ENCODE peak calls at places on chromosomes 3 and 15, in nine cellular contexts. L is OCI-LY7, G is Peyer's patch, V is choroid plexus epithelial cell, P is retinal pigment epithelial cell, F is H9, X is esophagus squamous epithelium, C is GM06990, T is right atrium auricular region. Q is an unnamed sample.

GRCh38 chr3:197507081-197507480 is 48.7 kb downstream of the BDH1 start:
- DNase-seq in G (no peak), X (no peak), T (no peak), P (no peak), C (no peak), F (no peak), V (no peak), L (no peak), Q (no peak)

GRCh38 chr3:159252772-159253384 is 451.0 kb downstream of the MFSD1 start:
- DNase-seq in P (no peak), C (no peak), G (no peak), V (peak; percentile 86), T (no peak), X (no peak), L (peak; percentile 43), F (no peak), Q (peak; percentile 57)

GRCh38 chr3:23129817-23130216 is 73.3 kb upstream of the UBE2E2 start:
- DNase-seq in G (no peak), F (no peak), V (peak; percentile 55), T (no peak), C (no peak), P (no peak), X (no peak), L (no peak), Q (peak; percentile 58)

GRCh38 chr3:183324083-183324482 is 71.0 kb downstream of the B3GNT5 start:
- DNase-seq in L (no peak), X (no peak), P (no peak), V (no peak), F (no peak), G (no peak), C (no peak), T (no peak), Q (no peak)

GRCh38 chr3:128619146-128619890 is 31.3 kb downstream of the RPN1 start:
- DNase-seq in V (peak; percentile 90), C (no peak), T (no peak), F (no peak), L (no peak), G (no peak), X (no peak), P (peak; percentile 34), Q (peak; percentile 90)

GRCh38 chr15:80503319-80503952 is 99.3 kb downstream of the ARNT2 start:
- DNase-seq in X (no peak), P (no peak), L (no peak), F (peak; percentile 6), G (no peak), T (no peak), C (no peak), V (peak; percentile 58), Q (no peak)

GRCh38 chr3:42875325-42876151 is at the start of gene CYP8B1:
- DNase-seq in P (no peak), T (no peak), G (no peak), V (no peak), X (no peak), F (no peak), C (no peak), L (no peak), Q (no peak)

GRCh38 chr15:63992300-63992699 is 54.0 kb downstream of the DAPK2 start:
- DNase-seq in V (no peak), L (peak; percentile 68), G (no peak), X (no peak), P (no peak), T (no peak), C (no peak), F (no peak), Q (no peak)

GRCh38 chr3:148790841-148791240 is 36.8 kb upstream of the CPB1 start:
- DNase-seq in F (no peak), V (peak; percentile 54), T (no peak), G (no peak), C (no peak), P (peak; percentile 82), X (no peak), L (no peak), Q (no peak)

GRCh38 chr15:62469874-62470688 is 305.0 kb upstream of the C2CD4B start:
- DNase-seq in F (peak; percentile 59), G (no peak), X (no peak), C (no peak), V (peak; percentile 36), T (peak; percentile 92), P (peak; percentile 84), L (no peak), Q (peak; percentile 89)

GRCh38 chr3:52052831-52053306 is 3.5 kb downstream of the DUSP7 start:
- DNase-seq in C (peak; percentile 20), X (peak; percentile 23), L (peak; percentile 16), V (peak; percentile 78), T (peak; percentile 94), P (peak; percentile 43), F (peak; percentile 87), G (peak; percentile 66), Q (peak; percentile 85)

GRCh38 chr15:48416301-48416700 is 85.1 kb downstream of the DUT start:
- DNase-seq in T (no peak), F (no peak), C (no peak), X (no peak), L (no peak), V (no peak), P (no peak), G (no peak), Q (no peak)

GRCh38 chr3:153038779-153039178 is 123.2 kb upstream of the RAP2B start:
- DNase-seq in P (no peak), G (peak; percentile 53), C (no peak), X (no peak), V (peak; percentile 29), F (no peak), T (no peak), L (no peak), Q (no peak)

GRCh38 chr3:17852217-17852616 is 109.8 kb upstream of the TBC1D5 start:
- DNase-seq in P (no peak), T (no peak), L (no peak), V (no peak), X (no peak), G (no peak), F (no peak), C (peak; percentile 8), Q (no peak)

GRCh38 chr15:74620636-74621545 is 5.3 kb downstream of the CLK3 start:
- DNase-seq in F (peak; percentile 90), G (peak; percentile 78), X (no peak), T (no peak), P (no peak), C (peak; percentile 49), V (peak; percentile 79), L (peak; percentile 82), Q (peak; percentile 68)

DNA sequence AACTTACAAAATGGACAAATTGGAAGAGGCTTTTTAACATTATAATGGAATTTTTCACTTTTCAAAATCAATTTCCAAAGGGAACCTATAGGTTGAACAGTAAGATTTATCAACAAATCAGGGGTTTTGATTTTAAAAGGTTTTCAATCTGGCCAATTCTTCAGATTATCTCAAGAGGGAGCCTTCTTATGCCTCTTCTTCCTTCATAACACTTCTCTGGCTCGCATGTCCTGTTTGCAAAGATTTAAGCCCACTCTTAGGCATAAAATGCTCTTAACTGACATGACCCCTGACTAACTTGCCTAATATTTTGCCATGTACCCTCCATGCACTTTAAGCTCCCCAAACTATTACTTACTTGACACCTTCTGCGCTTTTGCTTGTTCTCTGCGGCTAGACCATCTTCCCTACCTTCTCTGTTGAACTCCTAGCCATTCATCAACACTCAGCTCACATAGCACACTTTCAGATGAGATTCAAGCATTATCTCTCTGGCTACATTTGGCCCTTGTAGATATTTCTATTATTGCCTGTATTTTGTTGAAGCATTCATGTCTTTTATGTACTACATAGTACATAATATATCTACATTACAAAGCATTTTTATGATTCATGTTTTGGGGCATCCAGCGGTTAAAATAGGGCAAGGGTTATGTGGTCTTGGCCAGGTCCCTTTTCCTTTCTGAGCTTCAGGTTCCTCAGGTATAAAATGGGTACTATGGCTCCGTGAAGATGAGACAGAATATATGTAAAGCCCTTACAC is 1.0 kb upstream of the ARIH1 start:
- DNase-seq in C (no peak), X (no peak), T (no peak), G (no peak), F (no peak), V (peak; percentile 69), L (peak; percentile 29), P (no peak), Q (no peak)
- TF ChIP-seq CTCF in C (peak; percentile 8), X (no peak), T (peak; percentile 14), G (no peak), F (no peak), V (peak; percentile 52), L (no peak), P (peak; percentile 20), Q (no peak)

DNA sequence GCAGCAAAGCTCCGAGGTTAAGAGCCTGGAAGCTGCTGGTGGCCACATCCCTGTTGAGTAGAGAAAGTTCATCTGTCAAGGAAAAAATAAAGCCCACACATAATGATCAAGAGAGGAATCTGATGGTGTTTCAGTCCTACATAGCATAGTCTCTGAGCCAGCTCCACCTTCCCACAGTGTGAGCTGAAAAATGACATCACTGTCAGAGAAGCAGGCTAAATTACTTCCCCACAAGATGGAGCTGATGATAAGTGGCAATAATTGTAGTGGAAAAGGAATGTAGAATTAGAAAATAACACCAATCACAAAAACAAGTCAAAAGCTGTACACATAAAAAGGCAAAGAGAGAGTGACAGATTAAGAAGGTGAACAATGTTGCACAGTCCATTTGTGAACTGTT is 84.5 kb downstream of the AQP9 start:
- DNase-seq in X (no peak), P (peak; percentile 33), G (no peak), F (no peak), T (no peak), V (peak; percentile 49), C (no peak), L (no peak), Q (peak; percentile 34)
- TF ChIP-seq CTCF in X (no peak), P (peak; percentile 23), G (no peak), F (no peak), T (no peak), V (no peak), C (no peak), L (no peak), Q (peak; percentile 40)

GRCh38 chr15:88610756-88611231 is 10.3 kb upstream of the AEN start:
- DNase-seq in C (no peak), P (no peak), F (peak; percentile 64), X (no peak), G (no peak), V (no peak), L (peak; percentile 37), T (no peak), Q (peak; percentile 51)
- TF ChIP-seq CTCF in C (peak; percentile 26), P (peak; percentile 24), F (peak; percentile 54), X (no peak), G (no peak), V (peak; percentile 24), L (peak; percentile 30), T (no peak), Q (peak; percentile 58)

DNA sequence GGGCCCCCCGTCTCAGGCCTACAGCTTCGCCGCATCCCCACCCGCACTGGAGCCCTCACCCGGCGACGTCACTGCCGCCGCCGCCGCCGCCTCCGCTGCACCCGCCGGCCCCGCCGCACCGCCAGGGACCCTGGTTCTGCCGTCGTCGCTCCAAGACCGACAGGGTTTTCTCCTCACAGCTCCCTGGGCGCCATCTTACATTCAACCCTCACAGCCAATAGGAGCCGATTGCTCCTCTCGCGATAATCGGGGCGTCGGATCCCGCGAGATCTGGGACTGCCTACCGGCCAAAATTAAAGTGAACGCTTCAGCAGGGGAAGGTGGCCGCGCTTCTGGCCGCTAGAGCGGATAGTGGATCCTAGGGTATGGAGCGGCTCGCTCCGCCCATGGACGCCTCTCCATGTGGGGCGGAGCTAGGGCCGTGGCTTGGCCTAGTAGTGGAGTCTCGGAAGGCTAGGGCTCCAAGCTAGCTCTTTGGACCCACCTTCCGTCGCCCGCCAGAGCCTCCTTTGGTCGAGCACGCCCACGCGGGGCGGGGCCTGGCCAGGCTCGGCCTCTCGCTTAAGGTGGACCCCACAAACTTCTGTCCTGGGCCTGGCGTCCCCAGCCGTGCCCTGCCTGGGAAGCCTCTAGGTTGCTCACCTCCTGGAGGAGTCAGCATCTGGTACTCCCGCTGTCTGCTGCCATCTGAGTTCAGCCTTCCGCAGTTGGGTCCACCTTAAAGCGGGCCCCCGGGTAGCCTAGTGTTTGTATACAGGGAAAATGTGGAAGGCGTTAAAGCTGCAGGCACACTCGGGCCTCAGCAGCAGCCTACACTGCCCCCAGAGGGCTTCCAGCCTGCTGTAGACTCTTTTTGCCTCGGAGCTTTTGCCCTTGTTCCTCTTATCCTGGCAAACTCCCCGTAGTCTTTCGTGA is at the start of gene QRICH1:
- DNase-seq in F (peak; percentile 97), X (peak; percentile 97), V (peak; percentile 98), G (peak; percentile 98), T (peak; percentile 98), C (peak; percentile 98), L (peak; percentile 99), P (peak; percentile 88), Q (peak; percentile 99)
- TF ChIP-seq CTCF in F (peak; percentile 67), X (peak; percentile 57), V (peak; percentile 85), G (peak; percentile 66), T (peak; percentile 63), C (peak; percentile 73), L (peak; percentile 79), P (peak; percentile 74), Q (peak; percentile 64)

Q was measured in HFFc6.